ENCODE peak calls at places on chromosomes 16 and 17, in nine cellular contexts. J is stomach, P is transverse colon, U is SK-N-SH, Y is endothelial cell of umbilical vein, O is K562, C is HepG2, N is HCT116, D is sigmoid colon. V is an unnamed sample. For H3K4me1, the result is how much of the 10 kb centered on the place peaks cover.

GRCh38 chr17:69567130-69567529 is 152.6 kb downstream of the MAP2K6 start:
- DNase-seq in J (no peak), P (no peak), U (no peak), Y (no peak), O (no peak), C (no peak), N (no peak), D (no peak), V (no peak)

GRCh38 chr17:34572483-34572882 is 6.9 kb upstream of the TMEM132E start:
- DNase-seq in J (no peak), P (no peak), U (no peak), Y (no peak), O (no peak), C (no peak), N (no peak), D (no peak), V (no peak)

GRCh38 chr16:30924086-30924714 is 828 bp downstream of the FBXL19 start:
- DNase-seq in J (no peak), P (peak), U (peak), Y (no peak), O (peak), C (no peak), N (no peak), D (no peak), V (peak)

GRCh38 chr17:78106211-78106610 is 22.3 kb downstream of the TMC6 start:
- DNase-seq in J (no peak), P (peak), U (no peak), Y (no peak), O (no peak), C (no peak), N (no peak), D (peak), V (peak)

GRCh38 chr16:19005561-19006445 is 22.1 kb downstream of the TMC7 start:
- DNase-seq in J (peak), P (peak), U (no peak), Y (peak), O (no peak), C (peak), N (peak), D (no peak), V (no peak)

GRCh38 chr17:31093866-31094599 is 744 bp upstream of the NF1 start:
- DNase-seq in J (no peak), P (peak), U (no peak), Y (peak), O (no peak), C (peak), N (no peak), D (no peak), V (no peak)

GRCh38 chr16:27600386-27600785 is 50.4 kb downstream of the KATNIP start:
- DNase-seq in J (no peak), P (no peak), U (no peak), Y (no peak), O (no peak), C (no peak), N (no peak), D (no peak), V (no peak)

GRCh38 chr16:4316732-4317461 is 1.0 kb downstream of the GLIS2 start:
- DNase-seq in J (peak), P (peak), U (peak), Y (peak), O (no peak), C (no peak), N (no peak), D (peak), V (no peak)

GRCh38 chr17:17545031-17545820 is 46.3 kb downstream of the PEMT start:
- DNase-seq in J (no peak), P (no peak), U (no peak), Y (no peak), O (no peak), C (no peak), N (no peak), D (no peak), V (no peak)

GRCh38 chr16:11370084-11370931 is 25.0 kb downstream of the RMI2 start:
- DNase-seq in J (no peak), P (no peak), U (no peak), Y (no peak), O (no peak), C (peak), N (no peak), D (no peak), V (no peak)

GRCh38 chr17:80114758-80115157 is 13.4 kb downstream of the GAA start:
- DNase-seq in J (no peak), P (no peak), U (no peak), Y (no peak), O (no peak), C (no peak), N (no peak), D (no peak), V (peak)

GRCh38 chr17:34997355-34997862 is 17.1 kb downstream of the LIG3 start:
- DNase-seq in J (peak), P (peak), U (no peak), Y (peak), O (no peak), C (no peak), N (no peak), D (peak), V (no peak)

GRCh38 chr16:14464796-14465195 is 165.3 kb downstream of the PARN start:
- DNase-seq in J (no peak), P (no peak), U (no peak), Y (no peak), O (no peak), C (no peak), N (no peak), D (no peak), V (no peak)

GRCh38 chr17:36183001-36183810 is 6.8 kb upstream of the TBC1D3B start:
- DNase-seq in J (peak), P (peak), U (peak), Y (no peak), O (peak), C (peak), N (peak), D (peak), V (no peak)

GRCh38 chr17:17024778-17025300 is 17.4 kb upstream of the MPRIP start:
- DNase-seq in J (no peak), P (no peak), U (peak), Y (no peak), O (no peak), C (no peak), N (no peak), D (no peak), V (no peak)

GRCh38 chr16:68147438-68147837 is 62.3 kb downstream of the NFATC3 start:
- DNase-seq in J (no peak), P (no peak), U (no peak), Y (no peak), O (no peak), C (no peak), N (no peak), D (no peak), V (no peak)

GRCh38 chr17:80991645-80992076 is at the start of gene CHMP6:
- DNase-seq in J (peak), P (peak), U (peak), Y (peak), O (peak), C (peak), N (peak), D (peak), V (peak)

GRCh38 chr17:57062865-57063264 is 22.2 kb upstream of the AKAP1 start:
- DNase-seq in J (no peak), P (no peak), U (no peak), Y (no peak), O (no peak), C (no peak), N (no peak), D (no peak), V (no peak)

GRCh38 chr16:71246309-71246708 is 15.8 kb upstream of the HYDIN start:
- DNase-seq in J (no peak), P (no peak), U (no peak), Y (no peak), O (no peak), C (no peak), N (no peak), D (no peak), V (no peak)
- TF ChIP-seq POLR2AphosphoS5 in J (no peak), P (no peak), U (no peak), Y (no peak), O (no peak), C (no peak), N (no peak), D (no peak), V (no peak)

GRCh38 chr16:75305364-75306101 is 54.1 kb upstream of the BCAR1 start:
- DNase-seq in J (peak), P (peak), U (peak), Y (peak), O (peak), C (peak), N (peak), D (peak), V (peak)
- H3K4me1 ChIP-seq in J (under half), P (half or more), U (under half), Y (under half), O (half or more), C (half or more), N (under half), D (under half), V (under half)

GRCh38 chr16:25126820-25127232 is 15.3 kb downstream of the LCMT1 start:
- DNase-seq in J (no peak), P (peak), U (no peak), Y (peak), O (no peak), C (peak), N (no peak), D (no peak), V (no peak)
- TF ChIP-seq CTCF in J (peak), P (peak), U (peak), Y (peak), O (peak), C (peak), N (peak), D (peak), V (peak)

DNA sequence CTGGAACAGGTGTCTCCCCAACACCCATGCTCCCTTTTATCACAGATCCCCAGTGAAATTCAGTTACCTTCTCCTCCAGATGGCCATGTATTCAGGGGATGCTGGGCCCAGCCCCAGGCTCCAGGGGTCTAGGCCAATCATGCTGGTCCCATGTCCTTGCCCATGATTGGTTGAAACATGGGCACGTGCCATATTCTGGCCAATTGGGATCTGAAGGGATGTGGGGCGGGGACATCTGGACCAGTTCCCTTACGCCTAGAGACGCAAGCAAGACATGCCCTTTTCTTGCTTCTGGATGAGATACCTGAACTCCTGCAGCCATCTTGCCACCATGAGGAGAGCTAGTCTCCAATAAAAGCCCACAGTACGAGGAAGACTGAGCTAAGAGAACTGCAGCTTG is 31.0 kb upstream of the ST6GALNAC1 start:
- DNase-seq in J (no peak), P (no peak), U (peak), Y (no peak), O (no peak), C (no peak), N (no peak), D (no peak), V (no peak)
- TF ChIP-seq POLR2AphosphoS5 in J (no peak), P (no peak), U (no peak), Y (no peak), O (no peak), C (no peak), N (no peak), D (no peak), V (no peak)

GRCh38 chr17:3691539-3692166 is 4.3 kb downstream of the P2RX5 start:
- DNase-seq in J (no peak), P (no peak), U (no peak), Y (no peak), O (peak), C (no peak), N (no peak), D (no peak), V (no peak)
- H3K4me1 ChIP-seq in J (under half), P (under half), U (under half), Y (under half), O (under half), C (under half), N (under half), D (under half), V (under half)

GRCh38 chr16:77784441-77785356 is 3.7 kb upstream of the VAT1L start:
- DNase-seq in J (no peak), P (no peak), U (peak), Y (no peak), O (no peak), C (no peak), N (no peak), D (no peak), V (no peak)
- TF ChIP-seq CTCF in J (no peak), P (peak), U (peak), Y (no peak), O (peak), C (peak), N (no peak), D (no peak), V (no peak)

DNA sequence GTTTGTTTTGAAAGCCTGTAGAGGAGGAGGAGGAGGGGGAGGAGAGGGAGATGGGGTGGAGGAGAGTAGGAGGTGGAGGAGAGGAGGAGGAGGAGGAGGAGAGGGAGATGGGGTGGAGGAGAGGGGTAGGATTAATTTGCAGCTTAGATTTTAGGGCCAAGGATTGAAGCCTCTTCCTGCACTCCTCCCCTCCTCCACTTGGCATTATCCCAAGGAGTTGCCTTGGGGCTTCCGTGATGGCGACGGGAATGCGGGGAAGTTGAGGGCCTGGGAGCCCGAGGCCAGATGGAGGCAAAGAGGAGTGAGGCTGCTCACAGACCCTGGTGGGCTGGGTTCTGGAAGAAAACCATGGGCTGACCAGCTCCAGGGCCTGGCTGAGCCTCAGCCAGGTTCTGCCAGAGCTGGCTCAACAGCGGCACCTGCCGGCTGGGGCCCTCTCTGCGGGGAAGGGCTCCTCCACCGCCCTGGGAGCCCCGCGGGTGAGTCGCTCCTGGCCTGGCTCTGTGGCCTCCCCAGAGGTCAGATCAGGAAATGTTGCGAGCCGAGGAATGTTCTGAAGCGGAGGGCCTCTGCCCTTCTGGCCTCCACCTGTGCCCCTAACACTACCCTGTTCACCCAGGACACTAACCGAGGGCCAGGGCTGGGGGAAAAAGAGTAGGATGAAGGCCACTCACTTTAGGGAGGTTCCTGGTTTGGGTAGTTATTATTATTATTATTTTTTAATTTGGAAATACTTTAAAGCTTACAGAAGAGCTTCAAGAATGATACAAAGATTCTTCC is 23.9 kb upstream of the FMNL1 start:
- DNase-seq in J (peak), P (peak), U (peak), Y (peak), O (peak), C (peak), N (peak), D (peak), V (peak)
- TF ChIP-seq POLR2AphosphoS5 in J (peak), P (no peak), U (peak), Y (peak), O (no peak), C (no peak), N (peak), D (peak), V (peak)

DNA sequence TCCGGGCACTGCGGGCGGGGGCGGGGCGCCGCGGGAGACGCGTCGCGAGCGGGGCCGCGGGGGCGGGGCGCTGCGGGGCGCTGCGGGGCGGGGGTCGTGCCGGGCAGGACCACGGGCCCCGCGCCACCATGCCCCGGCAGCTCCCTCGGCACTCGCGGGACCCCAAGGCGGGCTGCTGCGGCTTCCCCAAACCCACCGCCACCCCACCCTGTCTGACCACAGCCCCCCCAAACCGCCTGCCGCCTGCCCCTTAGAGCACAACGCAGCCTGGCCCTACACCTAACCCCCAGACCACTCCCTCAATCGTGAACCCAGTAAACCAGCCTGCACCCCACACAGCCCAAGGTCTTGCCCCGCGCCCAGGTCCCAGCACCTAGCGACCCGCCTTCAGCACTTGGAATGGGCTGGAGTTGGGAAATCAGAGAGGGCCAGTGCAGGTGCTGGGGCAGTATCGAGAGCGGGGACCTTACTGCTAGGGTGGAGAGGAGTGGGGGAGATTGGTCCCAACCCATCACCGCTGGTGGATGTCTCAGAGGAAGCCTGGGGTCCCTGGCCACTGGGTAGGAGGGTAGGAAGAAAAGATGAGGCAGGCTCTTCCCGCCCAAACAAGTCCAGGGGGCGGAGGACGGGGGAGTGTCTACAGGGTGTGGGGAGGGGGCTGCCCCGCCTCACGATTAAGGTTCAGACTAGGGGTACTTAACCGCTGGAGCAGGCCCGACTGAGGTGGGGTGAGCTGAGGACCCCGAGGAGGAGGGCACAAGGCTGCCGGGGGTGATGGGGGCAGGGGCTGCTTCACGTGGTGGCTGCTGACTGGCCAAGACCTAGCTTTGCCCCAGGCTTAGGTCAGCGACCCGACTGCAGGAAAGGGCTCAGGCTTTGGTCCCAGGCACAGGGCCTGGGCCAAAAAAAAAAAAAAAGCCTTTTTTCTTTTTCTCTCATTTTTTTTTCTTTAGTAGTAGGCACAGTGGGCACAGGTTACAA is 539 bp upstream of the VAMP2 start:
- DNase-seq in J (no peak), P (peak), U (peak), Y (peak), O (no peak), C (no peak), N (no peak), D (peak), V (no peak)
- H3K4me1 ChIP-seq in J (under half), P (half or more), U (under half), Y (under half), O (under half), C (half or more), N (under half), D (under half), V (half or more)